ENCODE peak calls at places on chromosome 20, in eight cellular contexts. One of them, this sample, is unnamed. For H3K9me3, the result is how much of the 10 kb centered on the place peaks cover.

GRCh38 chr20:18055261-18055660 is 2.5 kb downstream of the OVOL2 start:
- DNase-seq in ovary: no peak
- DNase-seq in cardiac muscle cell: no peak
- DNase-seq in GM23248: no peak
- DNase-seq in fibroblast of lung: no peak
- DNase-seq in body of pancreas: no peak
- DNase-seq in tibial artery: no peak
- DNase-seq in CD8-positive, alpha-beta T cell: no peak
- DNase-seq in this sample: no peak

GRCh38 chr20:3935295-3935955 is 46.2 kb downstream of the PANK2 start:
- DNase-seq in ovary: no peak
- DNase-seq in cardiac muscle cell: no peak
- DNase-seq in GM23248: peak
- DNase-seq in fibroblast of lung: no peak
- DNase-seq in body of pancreas: peak
- DNase-seq in tibial artery: peak
- DNase-seq in CD8-positive, alpha-beta T cell: no peak
- DNase-seq in this sample: no peak

GRCh38 chr20:12775041-12775440 is 233.7 kb upstream of the SPTLC3 start:
- DNase-seq in ovary: no peak
- DNase-seq in cardiac muscle cell: no peak
- DNase-seq in GM23248: no peak
- DNase-seq in fibroblast of lung: no peak
- DNase-seq in body of pancreas: no peak
- DNase-seq in tibial artery: no peak
- DNase-seq in CD8-positive, alpha-beta T cell: no peak
- DNase-seq in this sample: no peak

GRCh38 chr20:1377984-1378742 is 14.7 kb downstream of the FKBP1A start:
- DNase-seq in ovary: no peak
- DNase-seq in cardiac muscle cell: no peak
- DNase-seq in GM23248: peak
- DNase-seq in fibroblast of lung: peak
- DNase-seq in body of pancreas: no peak
- DNase-seq in tibial artery: no peak
- DNase-seq in CD8-positive, alpha-beta T cell: no peak
- DNase-seq in this sample: no peak

GRCh38 chr20:3732327-3733118 is at the start of gene HSPA12B:
- DNase-seq in ovary: peak
- DNase-seq in cardiac muscle cell: peak
- DNase-seq in GM23248: peak
- DNase-seq in fibroblast of lung: no peak
- DNase-seq in body of pancreas: no peak
- DNase-seq in tibial artery: no peak
- DNase-seq in CD8-positive, alpha-beta T cell: no peak
- DNase-seq in this sample: no peak

GRCh38 chr20:37566590-37567330 is 39.1 kb upstream of the BLCAP start:
- DNase-seq in ovary: no peak
- DNase-seq in cardiac muscle cell: no peak
- DNase-seq in GM23248: no peak
- DNase-seq in fibroblast of lung: no peak
- DNase-seq in body of pancreas: no peak
- DNase-seq in tibial artery: no peak
- DNase-seq in CD8-positive, alpha-beta T cell: no peak
- DNase-seq in this sample: no peak

GRCh38 chr20:17681741-17682102 is 320 bp downstream of the RRBP1 start:
- DNase-seq in ovary: no peak
- DNase-seq in cardiac muscle cell: no peak
- DNase-seq in GM23248: no peak
- DNase-seq in fibroblast of lung: no peak
- DNase-seq in body of pancreas: no peak
- DNase-seq in tibial artery: no peak
- DNase-seq in CD8-positive, alpha-beta T cell: no peak
- DNase-seq in this sample: no peak

GRCh38 chr20:32028647-32029372 is 18.6 kb downstream of the CCM2L start:
- DNase-seq in ovary: no peak
- DNase-seq in cardiac muscle cell: peak
- DNase-seq in GM23248: no peak
- DNase-seq in fibroblast of lung: peak
- DNase-seq in body of pancreas: peak
- DNase-seq in tibial artery: no peak
- DNase-seq in CD8-positive, alpha-beta T cell: no peak
- DNase-seq in this sample: no peak

GRCh38 chr20:57400821-57401564 is 9.8 kb downstream of the RBM38 start:
- DNase-seq in ovary: peak
- DNase-seq in cardiac muscle cell: no peak
- DNase-seq in GM23248: no peak
- DNase-seq in fibroblast of lung: no peak
- DNase-seq in body of pancreas: no peak
- DNase-seq in tibial artery: no peak
- DNase-seq in CD8-positive, alpha-beta T cell: no peak
- DNase-seq in this sample: no peak

GRCh38 chr20:58246346-58246745 is 17.9 kb upstream of the ANKRD60 start:
- DNase-seq in ovary: no peak
- DNase-seq in cardiac muscle cell: peak
- DNase-seq in GM23248: peak
- DNase-seq in fibroblast of lung: peak
- DNase-seq in body of pancreas: no peak
- DNase-seq in tibial artery: no peak
- DNase-seq in CD8-positive, alpha-beta T cell: no peak
- DNase-seq in this sample: no peak

GRCh38 chr20:10670521-10671220 is 3.1 kb downstream of the JAG1 start:
- DNase-seq in ovary: no peak
- DNase-seq in cardiac muscle cell: no peak
- DNase-seq in GM23248: no peak
- DNase-seq in fibroblast of lung: no peak
- DNase-seq in body of pancreas: no peak
- DNase-seq in tibial artery: no peak
- DNase-seq in CD8-positive, alpha-beta T cell: no peak
- DNase-seq in this sample: no peak

GRCh38 chr20:51402201-51402600 is 140.3 kb downstream of the NFATC2 start:
- DNase-seq in ovary: no peak
- DNase-seq in cardiac muscle cell: no peak
- DNase-seq in GM23248: no peak
- DNase-seq in fibroblast of lung: peak
- DNase-seq in body of pancreas: no peak
- DNase-seq in tibial artery: no peak
- DNase-seq in CD8-positive, alpha-beta T cell: peak
- DNase-seq in this sample: peak

GRCh38 chr20:62508641-62509051 is 32.9 kb upstream of the GATA5 start:
- DNase-seq in ovary: no peak
- DNase-seq in cardiac muscle cell: no peak
- DNase-seq in GM23248: no peak
- DNase-seq in fibroblast of lung: no peak
- DNase-seq in body of pancreas: peak
- DNase-seq in tibial artery: no peak
- DNase-seq in CD8-positive, alpha-beta T cell: no peak
- DNase-seq in this sample: no peak

GRCh38 chr20:11556410-11556809 is 361.3 kb upstream of the BTBD3 start:
- DNase-seq in ovary: no peak
- DNase-seq in cardiac muscle cell: no peak
- DNase-seq in GM23248: no peak
- DNase-seq in fibroblast of lung: no peak
- DNase-seq in body of pancreas: no peak
- DNase-seq in tibial artery: no peak
- DNase-seq in CD8-positive, alpha-beta T cell: no peak
- DNase-seq in this sample: no peak

GRCh38 chr20:64025826-64026412 is 10.1 kb upstream of the C20orf204 start:
- DNase-seq in ovary: no peak
- DNase-seq in cardiac muscle cell: no peak
- DNase-seq in GM23248: no peak
- DNase-seq in fibroblast of lung: no peak
- DNase-seq in body of pancreas: no peak
- DNase-seq in tibial artery: no peak
- DNase-seq in CD8-positive, alpha-beta T cell: no peak
- DNase-seq in this sample: no peak

GRCh38 chr20:9353180-9353915 is 161.0 kb upstream of the LAMP5 start:
- DNase-seq in ovary: no peak
- DNase-seq in cardiac muscle cell: no peak
- DNase-seq in GM23248: no peak
- DNase-seq in fibroblast of lung: no peak
- DNase-seq in body of pancreas: no peak
- DNase-seq in tibial artery: no peak
- DNase-seq in CD8-positive, alpha-beta T cell: no peak
- DNase-seq in this sample: no peak

GRCh38 chr20:51639206-51639832 is 96.8 kb upstream of the NFATC2 start:
- DNase-seq in ovary: peak
- DNase-seq in cardiac muscle cell: peak
- DNase-seq in GM23248: peak
- DNase-seq in fibroblast of lung: peak
- DNase-seq in body of pancreas: peak
- DNase-seq in tibial artery: peak
- DNase-seq in CD8-positive, alpha-beta T cell: peak
- DNase-seq in this sample: peak

GRCh38 chr20:49318430-49319203 is 40.8 kb upstream of the ZNFX1 start:
- DNase-seq in ovary: no peak
- DNase-seq in cardiac muscle cell: no peak
- DNase-seq in GM23248: peak
- DNase-seq in fibroblast of lung: no peak
- DNase-seq in body of pancreas: no peak
- DNase-seq in tibial artery: no peak
- DNase-seq in CD8-positive, alpha-beta T cell: peak
- DNase-seq in this sample: peak

GRCh38 chr20:10077081-10077471 is 42.3 kb downstream of the ANKEF1 start:
- DNase-seq in ovary: no peak
- DNase-seq in cardiac muscle cell: no peak
- DNase-seq in GM23248: no peak
- DNase-seq in fibroblast of lung: no peak
- DNase-seq in body of pancreas: peak
- DNase-seq in tibial artery: no peak
- DNase-seq in CD8-positive, alpha-beta T cell: no peak
- DNase-seq in this sample: no peak

GRCh38 chr20:20864346-20865096 is 152.1 kb upstream of the RALGAPA2 start:
- DNase-seq in ovary: no peak
- DNase-seq in cardiac muscle cell: peak
- DNase-seq in GM23248: peak
- DNase-seq in fibroblast of lung: no peak
- DNase-seq in body of pancreas: no peak
- DNase-seq in tibial artery: no peak
- DNase-seq in CD8-positive, alpha-beta T cell: no peak
- DNase-seq in this sample: no peak

GRCh38 chr20:20741067-20742045 is 28.9 kb upstream of the RALGAPA2 start:
- DNase-seq in ovary: no peak
- DNase-seq in cardiac muscle cell: no peak
- DNase-seq in GM23248: no peak
- DNase-seq in fibroblast of lung: no peak
- DNase-seq in body of pancreas: no peak
- DNase-seq in tibial artery: no peak
- DNase-seq in CD8-positive, alpha-beta T cell: no peak
- DNase-seq in this sample: no peak

GRCh38 chr20:23445596-23446217 is 6.2 kb downstream of the CSTL1 start:
- DNase-seq in ovary: no peak
- DNase-seq in cardiac muscle cell: peak
- DNase-seq in GM23248: peak
- DNase-seq in fibroblast of lung: peak
- DNase-seq in body of pancreas: no peak
- DNase-seq in tibial artery: no peak
- DNase-seq in CD8-positive, alpha-beta T cell: no peak
- DNase-seq in this sample: no peak

GRCh38 chr20:32858189-32858588 is 534 bp upstream of the EFCAB8 start:
- DNase-seq in ovary: no peak
- DNase-seq in cardiac muscle cell: no peak
- DNase-seq in GM23248: no peak
- DNase-seq in fibroblast of lung: no peak
- DNase-seq in body of pancreas: no peak
- DNase-seq in tibial artery: no peak
- DNase-seq in CD8-positive, alpha-beta T cell: no peak
- DNase-seq in this sample: no peak

GRCh38 chr20:24766826-24767622 is 182.0 kb upstream of the CST7 start:
- DNase-seq in ovary: no peak
- DNase-seq in cardiac muscle cell: no peak
- DNase-seq in GM23248: no peak
- DNase-seq in fibroblast of lung: no peak
- DNase-seq in body of pancreas: no peak
- DNase-seq in tibial artery: no peak
- DNase-seq in CD8-positive, alpha-beta T cell: no peak
- DNase-seq in this sample: no peak

GRCh38 chr20:49344975-49345374 is 67.1 kb upstream of the ZNFX1 start:
- DNase-seq in ovary: peak
- DNase-seq in cardiac muscle cell: peak
- DNase-seq in GM23248: peak
- DNase-seq in fibroblast of lung: peak
- DNase-seq in body of pancreas: peak
- DNase-seq in tibial artery: peak
- DNase-seq in CD8-positive, alpha-beta T cell: no peak
- DNase-seq in this sample: no peak

GRCh38 chr20:7180261-7181045 is 413.0 kb downstream of the BMP2 start:
- DNase-seq in ovary: no peak
- DNase-seq in cardiac muscle cell: peak
- DNase-seq in GM23248: peak
- DNase-seq in fibroblast of lung: peak
- DNase-seq in body of pancreas: no peak
- DNase-seq in tibial artery: no peak
- DNase-seq in CD8-positive, alpha-beta T cell: no peak
- DNase-seq in this sample: no peak
- H3K9me3 ChIP-seq in ovary: under half
- H3K9me3 ChIP-seq in cardiac muscle cell: under half
- H3K9me3 ChIP-seq in GM23248: under half
- H3K9me3 ChIP-seq in fibroblast of lung: under half
- H3K9me3 ChIP-seq in body of pancreas: under half
- H3K9me3 ChIP-seq in tibial artery: under half
- H3K9me3 ChIP-seq in CD8-positive, alpha-beta T cell: under half
- H3K9me3 ChIP-seq in this sample: under half

GRCh38 chr20:60486345-60486744 is 528.1 kb downstream of the CDH26 start:
- DNase-seq in ovary: no peak
- DNase-seq in cardiac muscle cell: no peak
- DNase-seq in GM23248: no peak
- DNase-seq in fibroblast of lung: no peak
- DNase-seq in body of pancreas: no peak
- DNase-seq in tibial artery: no peak
- DNase-seq in CD8-positive, alpha-beta T cell: no peak
- DNase-seq in this sample: no peak
- H3K9me3 ChIP-seq in ovary: under half
- H3K9me3 ChIP-seq in cardiac muscle cell: under half
- H3K9me3 ChIP-seq in GM23248: under half
- H3K9me3 ChIP-seq in fibroblast of lung: under half
- H3K9me3 ChIP-seq in body of pancreas: under half
- H3K9me3 ChIP-seq in tibial artery: under half
- H3K9me3 ChIP-seq in CD8-positive, alpha-beta T cell: under half
- H3K9me3 ChIP-seq in this sample: under half

GRCh38 chr20:30488941-30489601 is 768.4 kb upstream of the DEFB115 start:
- DNase-seq in ovary: no peak
- DNase-seq in cardiac muscle cell: no peak
- DNase-seq in GM23248: no peak
- DNase-seq in fibroblast of lung: no peak
- DNase-seq in body of pancreas: no peak
- DNase-seq in tibial artery: no peak
- DNase-seq in CD8-positive, alpha-beta T cell: no peak
- DNase-seq in this sample: no peak
- H3K9me3 ChIP-seq in ovary: under half
- H3K9me3 ChIP-seq in cardiac muscle cell: under half
- H3K9me3 ChIP-seq in GM23248: under half
- H3K9me3 ChIP-seq in fibroblast of lung: under half
- H3K9me3 ChIP-seq in body of pancreas: under half
- H3K9me3 ChIP-seq in tibial artery: under half
- H3K9me3 ChIP-seq in CD8-positive, alpha-beta T cell: under half
- H3K9me3 ChIP-seq in this sample: under half

DNA sequence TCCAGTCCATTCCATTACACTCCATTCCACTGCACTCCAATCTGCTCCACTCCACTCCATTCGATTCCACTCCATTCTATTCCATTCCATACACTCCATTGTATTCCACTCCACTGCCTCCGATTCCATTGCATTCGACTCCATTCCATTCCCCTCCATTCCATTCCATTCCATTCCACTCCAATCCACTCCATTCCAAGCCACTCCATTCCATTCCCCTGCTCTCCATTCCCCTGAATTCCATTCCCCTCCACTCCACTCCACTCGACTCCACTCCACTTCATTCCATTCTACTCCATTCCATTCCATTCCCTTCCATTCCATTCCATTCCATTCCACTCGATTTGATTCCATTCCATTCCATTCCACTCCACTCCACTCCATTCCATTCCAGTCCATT is 25.7 kb upstream of the DEFB125 start:
- DNase-seq in ovary: no peak
- DNase-seq in cardiac muscle cell: no peak
- DNase-seq in GM23248: no peak
- DNase-seq in fibroblast of lung: no peak
- DNase-seq in body of pancreas: no peak
- DNase-seq in tibial artery: no peak
- DNase-seq in CD8-positive, alpha-beta T cell: no peak
- DNase-seq in this sample: no peak
- H3K9me3 ChIP-seq in ovary: under half
- H3K9me3 ChIP-seq in cardiac muscle cell: under half
- H3K9me3 ChIP-seq in GM23248: under half
- H3K9me3 ChIP-seq in fibroblast of lung: under half
- H3K9me3 ChIP-seq in body of pancreas: under half
- H3K9me3 ChIP-seq in tibial artery: under half
- H3K9me3 ChIP-seq in CD8-positive, alpha-beta T cell: under half
- H3K9me3 ChIP-seq in this sample: under half

This sample was measured in T-helper 17 cell.